ENCODE peak calls at places on chromosomes 1 and 21, in eight cellular contexts. J is body of pancreas, C is IMR-90, Z is astrocyte of the cerebellum, Q is tibial artery, V is bronchial epithelial cell, L is HAP-1, B is fibroblast of lung. I is an unnamed sample.
A peak's percentile ranks its signal among the peaks of the same experiment; 100 is the strongest.

GRCh38 chr1:61368876-61369275 is 286.5 kb downstream of the NFIA start:
- DNase-seq in J (no peak), L (no peak), B (no peak), Q (no peak), Z (no peak), C (no peak), V (no peak), I (no peak)

GRCh38 chr1:94143173-94143808 is 22.3 kb upstream of the ABCA4 start:
- DNase-seq in V (no peak), J (no peak), Z (peak; percentile 8), Q (no peak), B (no peak), L (no peak), C (peak; percentile 38), I (no peak)

GRCh38 chr1:165265196-165265838 is 91.2 kb downstream of the LMX1A start:
- DNase-seq in C (no peak), L (no peak), B (no peak), Z (no peak), V (no peak), Q (no peak), J (no peak), I (no peak)

GRCh38 chr1:209354111-209354839 is 229.2 kb upstream of the CAMK1G start:
- DNase-seq in L (peak; percentile 88), V (peak; percentile 85), B (peak; percentile 90), C (peak; percentile 92), Q (peak; percentile 69), Z (peak; percentile 89), J (peak; percentile 88), I (no peak)

GRCh38 chr1:14738235-14738634 is 139.8 kb downstream of the KAZN start:
- DNase-seq in L (no peak), C (no peak), B (peak; percentile 76), J (no peak), Q (no peak), V (peak; percentile 66), Z (peak; percentile 39), I (no peak)

GRCh38 chr1:109892476-109893368 is 17.9 kb upstream of the CSF1 start:
- DNase-seq in Q (no peak), V (peak; percentile 97), B (no peak), Z (no peak), L (no peak), J (no peak), C (peak; percentile 57), I (no peak)

GRCh38 chr1:6052543-6053205 is 7.0 kb downstream of the KCNAB2 start:
- DNase-seq in C (peak; percentile 68), V (peak; percentile 50), Z (peak; percentile 64), L (peak; percentile 91), B (peak; percentile 56), Q (no peak), J (peak; percentile 77), I (no peak)

GRCh38 chr1:113937146-113937545 is 8.0 kb downstream of the HIPK1 start:
- DNase-seq in L (no peak), J (no peak), Q (no peak), Z (no peak), V (peak; percentile 47), C (peak; percentile 58), B (peak; percentile 8), I (no peak)

GRCh38 chr1:240888039-240888786 is 276.3 kb upstream of the GREM2 start:
- DNase-seq in C (no peak), Q (no peak), J (peak; percentile 52), L (peak; percentile 68), Z (no peak), V (peak; percentile 27), B (peak; percentile 3), I (no peak)

GRCh38 chr1:24503003-24503751 is 541 bp downstream of the RCAN3 start:
- DNase-seq in C (no peak), J (peak; percentile 33), Q (no peak), B (no peak), Z (no peak), V (peak; percentile 50), L (peak; percentile 31), I (no peak)

GRCh38 chr21:36704281-36704957 is 5.5 kb downstream of the SIM2 start:
- DNase-seq in C (peak; percentile 4), V (no peak), L (no peak), Z (no peak), B (no peak), J (no peak), Q (no peak), I (no peak)

GRCh38 chr1:41545996-41546938 is 61.8 kb upstream of the EDN2 start:
- DNase-seq in V (no peak), L (no peak), Q (peak; percentile 37), C (no peak), J (no peak), Z (no peak), B (peak; percentile 13), I (no peak)

GRCh38 chr21:34688145-34688544 is 19.4 kb downstream of the CLIC6 start:
- DNase-seq in Q (no peak), Z (no peak), V (peak; percentile 26), J (no peak), B (no peak), C (no peak), L (no peak), I (no peak)

GRCh38 chr1:156284112-156284511 is at the start of gene TMEM79:
- DNase-seq in L (no peak), J (no peak), V (peak; percentile 74), Q (no peak), C (no peak), B (no peak), Z (no peak), I (no peak)

GRCh38 chr1:156286061-156286460 is 1.9 kb downstream of the TMEM79 start:
- DNase-seq in J (no peak), Z (no peak), B (no peak), Q (no peak), C (no peak), V (no peak), L (no peak), I (no peak)

GRCh38 chr1:156282479-156283222 is at the start of gene SMG5:
- DNase-seq in L (peak; percentile 98), C (peak; percentile 99), B (peak; percentile 98), Q (peak; percentile 97), V (peak; percentile 97), J (peak; percentile 97), Z (peak; percentile 98), I (peak; percentile 97)

GRCh38 chr1:156285437-156285836 is 1.3 kb downstream of the TMEM79 start:
- DNase-seq in Q (no peak), C (no peak), L (no peak), B (no peak), V (no peak), Z (no peak), J (no peak), I (no peak)

DNA sequence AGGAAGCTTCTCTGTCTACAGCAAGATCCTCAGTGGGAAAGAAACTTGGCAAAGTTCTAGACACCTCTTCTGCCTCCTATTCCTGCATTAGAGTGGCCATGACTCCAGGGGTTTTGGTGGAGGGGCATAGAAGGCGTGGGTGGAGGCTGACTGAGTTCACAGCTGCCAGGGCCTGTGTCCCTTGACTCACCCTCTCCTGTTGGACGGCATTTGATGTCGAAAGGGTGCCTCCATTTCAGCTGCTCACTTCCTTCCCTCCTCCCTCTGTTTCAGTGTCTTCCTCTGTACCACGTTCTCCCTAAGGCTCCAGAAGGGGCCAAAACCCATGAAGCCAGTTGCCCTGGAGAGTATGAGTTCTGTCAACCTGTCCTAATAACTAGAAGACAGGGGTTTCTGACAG is 637 bp downstream of the TMEM79 start:
- DNase-seq in B (no peak), C (no peak), Q (no peak), J (no peak), Z (no peak), V (peak; percentile 87), L (no peak), I (no peak)
- H3K4me3 ChIP-seq in B (no peak overlapping the region), C (no peak overlapping the region), Q (no peak overlapping the region), J (no peak overlapping the region), Z (no peak overlapping the region), V (peak overlapping the region; percentile 52), L (no peak overlapping the region), I (no peak overlapping the region)

DNA sequence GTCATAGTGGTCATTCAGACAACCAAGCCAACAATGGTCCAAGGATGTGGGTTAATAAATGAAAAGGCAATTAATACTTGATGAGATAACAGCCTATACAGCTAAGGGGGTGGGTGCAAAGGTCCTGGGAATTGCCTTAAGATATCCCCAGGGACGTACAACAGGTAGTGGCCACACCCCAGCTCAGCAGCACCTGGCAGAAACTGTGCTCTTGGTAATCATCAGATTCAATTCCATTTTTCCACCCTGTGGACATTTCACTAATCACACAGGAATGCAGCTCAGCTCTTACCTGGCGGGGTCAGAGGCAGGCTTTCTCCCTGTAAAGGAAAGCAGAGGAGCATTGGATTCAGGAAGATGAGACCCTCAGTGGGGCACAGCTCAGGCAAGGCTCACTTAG is 32.9 kb downstream of the FCRL5 start:
- DNase-seq in J (no peak), L (no peak), Q (no peak), Z (no peak), V (no peak), B (no peak), C (no peak), I (no peak)
- H3K4me3 ChIP-seq in J (no peak overlapping the region), L (no peak overlapping the region), Q (no peak overlapping the region), Z (no peak overlapping the region), V (no peak overlapping the region), B (no peak overlapping the region), C (no peak overlapping the region), I (no peak overlapping the region)

DNA sequence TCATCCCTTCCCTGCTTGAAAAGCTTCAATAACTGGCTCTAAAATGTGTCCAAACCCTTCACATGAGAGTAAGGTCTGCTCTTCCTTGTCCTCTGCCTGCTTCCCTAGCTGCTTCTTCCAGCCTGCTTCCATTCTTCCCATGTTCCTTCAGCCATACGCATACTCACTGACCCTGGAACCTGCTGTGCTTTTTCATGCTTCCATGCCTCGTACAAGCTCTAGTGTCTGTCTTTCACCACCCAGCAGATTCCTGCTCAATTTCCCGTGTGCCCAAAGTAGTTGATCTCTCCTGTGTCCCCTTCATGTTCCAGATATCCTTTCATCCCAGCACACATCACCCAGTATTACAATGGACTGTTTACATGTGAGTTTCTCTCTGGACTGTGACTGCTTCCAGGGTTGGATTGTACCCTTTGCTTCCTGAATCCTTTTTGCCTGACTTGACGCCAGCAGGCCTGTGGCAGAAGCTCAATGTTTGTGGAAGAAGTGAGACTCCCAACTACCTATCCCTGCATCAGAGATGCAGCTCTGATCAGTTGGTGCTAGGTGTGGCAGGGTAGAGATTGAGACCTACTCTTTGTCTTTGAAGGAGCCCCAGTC is 35.9 kb upstream of the RNF19B start:
- DNase-seq in Z (no peak), C (no peak), Q (peak; percentile 33), B (no peak), L (no peak), V (no peak), J (no peak), I (no peak)
- H3K4me3 ChIP-seq in Z (no peak overlapping the region), C (no peak overlapping the region), Q (no peak overlapping the region), B (no peak overlapping the region), L (no peak overlapping the region), V (no peak overlapping the region), J (no peak overlapping the region), I (no peak overlapping the region)

GRCh38 chr1:31715873-31716220 is 12.0 kb upstream of the COL16A1 start:
- DNase-seq in Z (no peak), L (no peak), C (no peak), B (no peak), J (no peak), V (no peak), Q (no peak), I (no peak)
- H3K4me3 ChIP-seq in Z (no peak overlapping the region), L (peak overlapping the region; percentile 29), C (no peak overlapping the region), B (peak overlapping the region; percentile 46), J (no peak overlapping the region), V (no peak overlapping the region), Q (peak overlapping the region; percentile 58), I (peak overlapping the region; percentile 73)

I was measured in coronary artery.